ENCODE peak calls at places on chromosomes 16 and 17, in five cellular contexts. T is endothelial cell, G is anterior cingulate cortex, O is right atrium auricular region, M is glomerular endothelial cell. R is an unnamed sample.

GRCh38 chr17:33561935-33562334 is 268.8 kb upstream of the ASIC2 start:
- DNase-seq in T (no peak), G (no peak), O (no peak), M (no peak), R (no peak)

GRCh38 chr17:46836500-46836899 is 14.9 kb upstream of the WNT9B start:
- DNase-seq in T (no peak), G (no peak), O (no peak), M (no peak), R (no peak)

GRCh38 chr16:19163215-19163614 is 4.8 kb upstream of the SYT17 start:
- DNase-seq in T (no peak), G (no peak), O (no peak), M (no peak), R (no peak)

GRCh38 chr17:29933379-29933778 is 3.4 kb upstream of the SSH2 start:
- DNase-seq in T (no peak), G (no peak), O (no peak), M (no peak), R (no peak)

GRCh38 chr17:10718547-10718946 is 11.3 kb downstream of the TMEM220 start:
- DNase-seq in T (no peak), G (no peak), O (no peak), M (no peak), R (no peak)

GRCh38 chr17:75814900-75815373 is 29.3 kb downstream of the UNC13D start:
- DNase-seq in T (no peak), G (no peak), O (no peak), M (no peak), R (no peak)

GRCh38 chr17:40427002-40427491 is 9.4 kb upstream of the TOP2A start:
- DNase-seq in T (no peak), G (no peak), O (peak), M (no peak), R (no peak)

GRCh38 chr16:66250686-66251405 is 115.6 kb upstream of the CDH5 start:
- DNase-seq in T (no peak), G (peak), O (peak), M (no peak), R (peak)

GRCh38 chr16:35746281-35746962 is 2287.0 kb downstream of the TP53TG3F start:
- DNase-seq in T (no peak), G (no peak), O (peak), M (no peak), R (no peak)

GRCh38 chr16:77238593-77238992 is 39.4 kb downstream of the SYCE1L start:
- DNase-seq in T (no peak), G (no peak), O (no peak), M (no peak), R (no peak)

GRCh38 chr16:27103954-27104353 is 37.2 kb downstream of the C16orf82 start:
- DNase-seq in T (no peak), G (no peak), O (no peak), M (no peak), R (no peak)

GRCh38 chr17:45649796-45650195 is 134.3 kb upstream of the CRHR1 start:
- DNase-seq in T (no peak), G (no peak), O (no peak), M (no peak), R (no peak)

GRCh38 chr16:74099530-74099929 is 197.1 kb upstream of the PSMD7 start:
- DNase-seq in T (no peak), G (no peak), O (no peak), M (no peak), R (no peak)

GRCh38 chr16:56262148-56262878 is 71.0 kb downstream of the GNAO1 start:
- DNase-seq in T (no peak), G (no peak), O (no peak), M (no peak), R (no peak)

GRCh38 chr17:80182118-80182844 is 12.5 kb downstream of the CARD14 start:
- DNase-seq in T (no peak), G (no peak), O (no peak), M (no peak), R (no peak)

GRCh38 chr17:75950850-75951554 is 10.2 kb upstream of the FBF1 start:
- DNase-seq in T (no peak), G (no peak), O (no peak), M (no peak), R (no peak)

GRCh38 chr16:46607529-46607928 is 13.7 kb downstream of the SHCBP1 start:
- DNase-seq in T (no peak), G (no peak), O (no peak), M (peak), R (no peak)

GRCh38 chr16:67223992-67224391 is 2.9 kb upstream of the TMEM208 start:
- DNase-seq in T (no peak), G (no peak), O (no peak), M (no peak), R (no peak)

GRCh38 chr16:83393196-83393981 is 414.4 kb upstream of the HSBP1 start:
- DNase-seq in T (no peak), G (no peak), O (no peak), M (no peak), R (no peak)

GRCh38 chr17:19654342-19654886 is 5.9 kb downstream of the ALDH3A2 start:
- DNase-seq in T (no peak), G (no peak), O (no peak), M (no peak), R (no peak)

GRCh38 chr17:29563816-29564215 is 3.0 kb downstream of the ABHD15 start:
- DNase-seq in T (no peak), G (no peak), O (no peak), M (no peak), R (no peak)

GRCh38 chr16:51636913-51637743 is 486.1 kb upstream of the SALL1 start:
- DNase-seq in T (no peak), G (no peak), O (no peak), M (no peak), R (no peak)

GRCh38 chr17:13036776-13037175 is 18.9 kb upstream of the ELAC2 start:
- DNase-seq in T (no peak), G (no peak), O (no peak), M (no peak), R (no peak)

GRCh38 chr17:16599537-16599936 is 30.5 kb upstream of the ZNF287 start:
- DNase-seq in T (no peak), G (no peak), O (no peak), M (no peak), R (no peak)

GRCh38 chr17:48907713-48908046 is 527 bp upstream of the UBE2Z start:
- DNase-seq in T (no peak), G (no peak), O (no peak), M (no peak), R (no peak)

GRCh38 chr17:28404812-28405570 is 1.0 kb downstream of the SLC46A1 start:
- DNase-seq in T (no peak), G (no peak), O (no peak), M (no peak), R (peak)

GRCh38 chr16:85872666-85873561 is 26.0 kb upstream of the IRF8 start:
- DNase-seq in T (no peak), G (no peak), O (peak), M (no peak), R (peak)

GRCh38 chr17:43800736-43801135 is 20.5 kb downstream of the CFAP97D1 start:
- DNase-seq in T (no peak), G (no peak), O (no peak), M (no peak), R (no peak)

R was measured in testis.